ENCODE peak calls at places on chromosomes 5 and 9, in four cellular contexts. C is heart left ventricle, A is brain microvascular endothelial cell, J is gastrocnemius medialis. U is an unnamed sample.

GRCh38 chr5:77518304-77518703 is 26.2 kb upstream of the WDR41 start:
- DNase-seq in J (no peak), A (no peak), C (no peak), U (peak; percentile 13)

GRCh38 chr5:155082401-155082800 is 68.8 kb downstream of the KIF4B start:
- DNase-seq in A (peak; percentile 42), J (no peak), C (no peak), U (no peak)

GRCh38 chr9:20808002-20808401 is 123.9 kb downstream of the FOCAD start:
- DNase-seq in A (no peak), C (no peak), J (no peak), U (peak; percentile 21)

GRCh38 chr9:136881691-136882108 is 4.6 kb upstream of the TRAF2 start:
- DNase-seq in A (no peak), C (no peak), J (no peak), U (peak; percentile 78)

GRCh38 chr5:179486596-179487051 is 63.7 kb upstream of the RUFY1 start:
- DNase-seq in A (peak; percentile 57), C (no peak), J (no peak), U (no peak)

GRCh38 chr5:124072570-124072969 is 560.6 kb downstream of the CSNK1G3 start:
- DNase-seq in C (no peak), A (no peak), J (no peak), U (no peak)

GRCh38 chr5:8949908-8950307 is 596.0 kb downstream of the SEMA5A start:
- DNase-seq in A (no peak), J (no peak), C (no peak), U (peak; percentile 78)

GRCh38 chr5:176527246-176528222 is 9.7 kb downstream of the RNF44 start:
- DNase-seq in J (no peak), A (no peak), C (no peak), U (no peak)

GRCh38 chr5:176543428-176544182 is 5.5 kb upstream of the CDHR2 start:
- DNase-seq in C (peak; percentile 81), J (peak; percentile 54), A (no peak), U (peak; percentile 88)

GRCh38 chr5:37735649-37736347 is 104.0 kb downstream of the GDNF start:
- DNase-seq in C (no peak), J (peak; percentile 69), A (peak; percentile 63), U (peak; percentile 21)

GRCh38 chr9:134182554-134183219 is 18.3 kb upstream of the RNU6ATAC start:
- DNase-seq in J (no peak), A (no peak), C (no peak), U (no peak)

GRCh38 chr5:7756453-7756852 is 94.5 kb downstream of the CFAP90 start:
- DNase-seq in A (no peak), C (no peak), J (peak; percentile 43), U (no peak)

GRCh38 chr5:58759745-58760144 is 176.9 kb downstream of the RAB3C start:
- DNase-seq in C (no peak), A (no peak), J (no peak), U (peak; percentile 58)

GRCh38 chr5:41071975-41072374 is 833 bp upstream of the MROH2B start:
- DNase-seq in J (no peak), C (no peak), A (no peak), U (no peak)

GRCh38 chr5:11655681-11656080 is 248.6 kb downstream of the CTNND2 start:
- DNase-seq in A (no peak), C (no peak), J (no peak), U (no peak)

GRCh38 chr9:21696411-21696865 is 106.0 kb upstream of the MTAP start:
- DNase-seq in A (no peak), C (no peak), J (no peak), U (peak; percentile 6)

GRCh38 chr5:149227168-149227826 is 44.4 kb upstream of the AFAP1L1 start:
- DNase-seq in C (no peak), J (no peak), A (peak; percentile 65), U (no peak)

GRCh38 chr5:75214928-75215327 is 21.8 kb downstream of the ANKRD31 start:
- DNase-seq in C (no peak), A (no peak), J (no peak), U (no peak)

GRCh38 chr5:159906957-159907356 is 9.3 kb upstream of the ADRA1B start:
- DNase-seq in A (no peak), C (no peak), J (no peak), U (no peak)

GRCh38 chr5:6576861-6577501 is 55.9 kb downstream of the NSUN2 start:
- DNase-seq in A (peak; percentile 64), C (no peak), J (no peak), U (peak; percentile 54)

GRCh38 chr5:54881286-54882005 is 103.9 kb downstream of the ESM1 start:
- DNase-seq in C (no peak), A (no peak), J (no peak), U (no peak)

GRCh38 chr5:14463629-14464028 is 118.0 kb upstream of the OTULINL start:
- DNase-seq in A (no peak), J (no peak), C (no peak), U (no peak)

GRCh38 chr9:78441396-78441795 is 144.5 kb downstream of the PSAT1 start:
- DNase-seq in J (no peak), C (no peak), A (no peak), U (no peak)

GRCh38 chr9:78441822-78442431 is 145.0 kb downstream of the PSAT1 start:
- DNase-seq in J (no peak), C (no peak), A (no peak), U (no peak)

GRCh38 chr9:78438765-78439164 is 141.8 kb downstream of the PSAT1 start:
- DNase-seq in J (no peak), A (no peak), C (no peak), U (no peak)

GRCh38 chr9:78439192-78439865 is 142.4 kb downstream of the PSAT1 start:
- DNase-seq in A (peak; percentile 87), J (peak; percentile 57), C (peak; percentile 71), U (peak; percentile 81)

DNA sequence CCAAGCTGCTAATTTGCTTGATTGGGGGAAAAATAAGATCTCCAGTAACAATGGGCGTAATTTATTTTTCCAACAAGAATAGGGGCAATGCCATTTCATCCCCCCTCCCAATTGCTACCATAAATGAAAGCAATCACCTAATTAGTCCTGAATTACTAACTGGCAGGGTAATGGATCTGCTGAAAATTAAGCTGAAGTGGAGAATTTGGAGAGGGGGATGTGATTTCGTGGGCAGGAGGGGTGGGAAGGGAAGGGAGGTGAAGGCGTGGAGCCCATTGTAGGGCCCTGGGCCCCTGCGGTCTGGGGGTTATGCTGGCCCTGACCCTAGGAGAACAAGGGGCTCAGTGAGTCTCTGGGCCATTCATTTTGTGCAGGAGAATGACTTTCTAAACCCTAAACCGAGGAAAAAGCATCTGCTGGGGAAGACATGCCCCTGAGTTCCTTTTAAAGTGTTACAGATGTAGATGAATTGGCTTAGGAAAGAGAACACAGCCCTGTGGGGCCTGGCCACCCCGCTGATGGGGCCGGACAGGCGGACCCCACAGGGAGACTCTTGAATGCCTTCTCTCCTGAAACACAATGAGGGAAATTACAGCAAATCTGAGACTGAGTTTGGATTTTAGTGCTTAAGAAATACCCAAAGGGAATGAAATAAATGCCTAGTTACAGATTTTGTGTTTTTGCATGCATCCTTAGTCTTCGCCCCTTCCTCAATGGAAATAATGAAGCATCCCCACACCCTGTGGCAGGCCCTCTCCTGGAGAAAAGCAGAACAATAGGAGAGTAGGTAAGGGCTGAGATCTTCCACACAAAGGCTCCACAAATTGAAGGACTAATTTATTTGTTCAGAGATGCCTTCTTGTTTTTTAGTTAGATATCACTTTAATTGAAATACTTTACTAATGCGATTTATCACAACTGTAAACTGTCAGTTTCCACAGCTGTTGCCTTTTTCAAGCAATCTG is 143.2 kb downstream of the PSAT1 start:
- DNase-seq in A (no peak), C (no peak), J (no peak), U (no peak)
- TF ChIP-seq CTCF in A (peak; percentile 31), C (no peak), J (no peak), U (no peak)

GRCh38 chr5:138843789-138844461 is 31.2 kb downstream of the LRRTM2 start:
- DNase-seq in A (no peak), J (no peak), C (no peak), U (no peak)

GRCh38 chr5:138841531-138841930 is 33.6 kb downstream of the LRRTM2 start:
- DNase-seq in A (no peak), C (no peak), J (no peak), U (no peak)

GRCh38 chr5:138840100-138840499 is 35.0 kb downstream of the LRRTM2 start:
- DNase-seq in C (no peak), J (no peak), A (no peak), U (no peak)

GRCh38 chr5:138849439-138849838 is 25.7 kb downstream of the LRRTM2 start:
- DNase-seq in A (no peak), J (no peak), C (no peak), U (no peak)

DNA sequence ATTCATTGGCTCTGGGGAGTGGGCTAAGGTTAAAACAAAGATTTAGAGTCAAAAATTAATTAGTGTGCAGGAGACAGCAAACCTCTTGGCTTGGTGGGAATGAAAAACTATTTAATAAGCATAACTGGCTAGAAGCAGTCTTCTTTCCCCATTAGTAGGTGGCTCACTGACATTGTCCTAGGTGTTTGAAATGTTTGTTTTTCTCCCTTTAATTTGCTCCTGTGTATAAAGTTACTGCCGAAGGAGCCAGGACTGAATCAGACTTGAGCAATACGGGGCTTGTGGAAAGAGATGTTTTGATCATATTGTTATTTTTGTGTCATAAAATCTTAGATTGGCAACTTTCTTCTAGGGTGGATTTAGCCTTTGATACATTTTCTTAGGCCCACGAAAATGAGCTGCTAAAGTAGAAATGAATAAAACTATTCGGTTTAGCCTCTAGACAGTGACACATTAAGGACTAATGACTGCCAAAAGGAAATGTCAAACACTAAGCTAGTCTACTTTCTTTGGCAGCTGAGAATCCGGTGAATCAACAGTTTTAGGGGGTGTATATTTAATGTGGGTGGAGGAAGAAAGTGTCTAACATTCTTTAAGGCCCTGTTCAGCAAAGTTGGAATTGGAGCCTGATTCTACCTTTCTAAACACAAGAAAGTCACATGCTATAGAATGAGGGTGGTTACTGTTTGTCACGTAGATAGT is 30.2 kb downstream of the LRRTM2 start:
- DNase-seq in A (peak; percentile 59), C (no peak), J (no peak), U (no peak)
- H3K4me3 ChIP-seq in A (no peak overlapping the region), C (no peak overlapping the region), J (peak overlapping the region; percentile 4), U (no peak overlapping the region)

DNA sequence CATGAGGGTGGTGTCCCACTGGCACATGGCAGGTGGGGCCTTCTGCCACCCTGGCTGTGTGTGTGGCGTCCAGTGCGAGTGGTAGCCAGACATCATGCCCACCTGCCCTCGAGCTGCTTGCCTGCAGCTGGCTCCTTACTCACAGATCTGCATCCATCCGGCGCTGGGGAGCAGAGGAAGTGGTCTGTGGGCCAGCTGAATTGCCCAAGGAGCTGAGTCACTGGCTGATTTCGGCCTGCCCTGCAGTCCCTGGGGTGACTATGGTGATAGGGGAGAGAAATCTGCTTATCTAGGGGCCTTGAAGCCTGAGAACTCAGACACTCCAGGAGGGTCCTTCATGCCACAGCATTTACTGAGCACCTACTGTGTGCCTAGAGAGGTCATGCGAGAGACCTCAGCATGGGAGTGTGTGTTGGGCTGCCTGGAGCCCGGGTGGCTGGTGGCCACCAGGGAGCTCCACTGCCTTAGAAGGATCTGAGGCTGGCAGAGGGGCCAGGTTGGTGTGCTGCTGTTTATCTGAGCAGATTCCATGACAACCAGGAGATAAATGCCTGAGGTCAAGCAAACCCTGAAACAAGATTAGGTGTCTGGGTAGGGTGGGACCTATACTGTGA is 57.1 kb downstream of the SLC22A5 start:
- DNase-seq in A (peak; percentile 93), J (peak; percentile 72), C (peak; percentile 51), U (peak; percentile 92)
- TF ChIP-seq CTCF in A (peak; percentile 80), J (no peak), C (peak; percentile 47), U (peak; percentile 61)

GRCh38 chr9:6229604-6230003 is 14.0 kb downstream of the IL33 start:
- DNase-seq in C (no peak), A (peak; percentile 49), J (no peak), U (no peak)
- H3K4me3 ChIP-seq in C (no peak overlapping the region), A (no peak overlapping the region), J (no peak overlapping the region), U (no peak overlapping the region)

U was measured in GM12865.